ENCODE peak calls at places on chromosome 16, in five cellular contexts. A, T, W, B and D are unnamed samples.

GRCh38 chr16:73329363-73330306 is 281.7 kb upstream of the ZFHX3 start:
- DNase-seq in B (no peak), W (no peak), T (no peak), A (no peak), D (no peak)

GRCh38 chr16:21996923-21997692 is 3.8 kb downstream of the PDZD9 start:
- DNase-seq in W (no peak), B (no peak), A (no peak), T (no peak), D (no peak)

GRCh38 chr16:46621902-46622676 is 910 bp upstream of the SHCBP1 start:
- DNase-seq in W (no peak), T (no peak), A (no peak), B (no peak), D (no peak)

GRCh38 chr16:3189869-3190268 is 1.9 kb downstream of the OR1F1 start:
- DNase-seq in B (no peak), W (no peak), A (no peak), T (no peak), D (no peak)

GRCh38 chr16:66127459-66128362 is 238.8 kb upstream of the CDH5 start:
- DNase-seq in T (peak; percentile 17), B (no peak), A (no peak), W (no peak), D (no peak)

GRCh38 chr16:2591476-2592240 is 53.8 kb downstream of the PDPK1 start:
- DNase-seq in W (peak; percentile 32), B (no peak), T (no peak), A (no peak), D (no peak)

GRCh38 chr16:82664181-82664580 is 37.4 kb downstream of the CDH13 start:
- DNase-seq in W (no peak), B (no peak), A (no peak), T (no peak), D (no peak)

GRCh38 chr16:50274771-50275415 is 8.5 kb downstream of the ADCY7 start:
- DNase-seq in A (peak; percentile 64), T (no peak), W (no peak), B (no peak), D (no peak)

GRCh38 chr16:55154956-55155355 is 169.0 kb upstream of the IRX6 start:
- DNase-seq in W (no peak), B (no peak), A (no peak), T (no peak), D (no peak)

GRCh38 chr16:35210681-35211433 is 1751.4 kb downstream of the TP53TG3F start:
- DNase-seq in A (no peak), T (no peak), B (no peak), W (no peak), D (no peak)

GRCh38 chr16:51267676-51268075 is 116.6 kb upstream of the SALL1 start:
- DNase-seq in A (no peak), T (no peak), W (no peak), B (no peak), D (no peak)

GRCh38 chr16:27632267-27632666 is 82.3 kb downstream of the KATNIP start:
- DNase-seq in T (no peak), W (no peak), A (no peak), B (no peak), D (no peak)

GRCh38 chr16:74862743-74863244 is 88.2 kb upstream of the FA2H start:
- DNase-seq in B (no peak), T (no peak), A (no peak), W (no peak), D (peak; percentile 26)

GRCh38 chr16:11890231-11890630 is 25.5 kb downstream of the GSPT1 start:
- DNase-seq in T (no peak), A (no peak), W (no peak), B (no peak), D (no peak)

GRCh38 chr16:22948603-22949368 is 134.8 kb downstream of the HS3ST2 start:
- DNase-seq in A (peak; percentile 79), T (peak; percentile 68), W (peak; percentile 56), B (no peak), D (peak; percentile 81)

GRCh38 chr16:86346034-86346433 is 164.3 kb upstream of the FOXF1 start:
- DNase-seq in A (no peak), W (no peak), B (no peak), T (no peak), D (no peak)

GRCh38 chr16:52837251-52837650 is 215.4 kb downstream of the CHD9NB start:
- DNase-seq in B (no peak), T (no peak), W (no peak), A (no peak), D (no peak)

GRCh38 chr16:4980691-4981090 is 22.6 kb downstream of the SEC14L5 start:
- DNase-seq in T (no peak), W (peak; percentile 24), B (no peak), A (no peak), D (no peak)

GRCh38 chr16:52677487-52677886 is 130.5 kb upstream of the TOX3 start:
- DNase-seq in W (peak; percentile 53), T (no peak), B (no peak), A (no peak), D (no peak)

GRCh38 chr16:61617214-61617783 is 418.9 kb downstream of the CDH8 start:
- DNase-seq in W (no peak), A (no peak), B (no peak), T (no peak), D (no peak)

GRCh38 chr16:81384006-81384405 is 60.6 kb upstream of the CMIP start:
- DNase-seq in B (no peak), W (no peak), T (no peak), A (no peak), D (no peak)

GRCh38 chr16:57341441-57342303 is 16.9 kb upstream of the CCL22 start:
- DNase-seq in A (no peak), W (no peak), B (no peak), T (no peak), D (no peak)

GRCh38 chr16:88316151-88316550 is 66.6 kb upstream of the ZNF469 start:
- DNase-seq in T (no peak), A (no peak), W (no peak), B (no peak), D (no peak)

GRCh38 chr16:66426112-66427035 is 721 bp upstream of the BEAN1 start:
- DNase-seq in B (no peak), A (peak; percentile 62), T (no peak), W (no peak), D (no peak)

DNA sequence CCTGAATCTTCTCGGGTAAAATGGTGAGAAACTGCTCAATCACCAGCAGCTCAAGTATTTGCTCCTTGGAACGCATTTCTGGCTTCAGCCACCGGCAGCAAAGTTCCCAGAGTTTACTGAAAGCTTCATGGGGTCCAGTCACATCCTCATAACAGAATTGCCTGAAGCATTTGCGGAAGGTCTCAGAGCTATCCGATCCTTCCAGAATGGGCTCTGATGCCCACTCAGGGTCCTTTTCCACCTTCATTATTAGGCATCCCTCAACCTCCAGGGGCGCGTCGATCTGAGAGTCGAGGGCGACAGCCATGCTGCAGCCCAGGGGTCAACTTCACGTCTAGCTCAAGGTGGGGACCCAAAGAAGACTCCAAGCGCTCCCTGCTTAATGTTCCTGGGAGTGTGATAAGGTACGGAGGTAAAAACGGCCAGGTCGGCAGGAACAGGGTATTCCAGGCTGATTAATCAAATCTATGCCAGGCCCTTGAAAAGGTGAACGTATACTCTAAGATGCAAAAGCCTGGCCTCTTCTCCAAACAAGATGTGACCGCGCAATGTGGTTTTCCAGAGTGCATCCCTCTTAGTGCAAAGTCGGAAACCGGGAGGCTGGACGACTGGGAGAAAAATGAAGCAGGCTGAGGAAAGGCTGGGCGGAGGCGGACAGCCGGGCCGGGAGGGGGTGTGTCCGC is 683 bp downstream of the ZKSCAN2 start:
- DNase-seq in W (peak; percentile 47), A (no peak), T (peak; percentile 6), B (no peak), D (peak; percentile 32)
- TF ChIP-seq CTCF in W (no peak), A (no peak), T (no peak), B (no peak), D (no peak)

GRCh38 chr16:13402601-13403000 is 501.2 kb downstream of the SHISA9 start:
- DNase-seq in T (no peak), B (no peak), A (no peak), W (no peak), D (no peak)
- TF ChIP-seq CTCF in T (no peak), B (no peak), A (no peak), W (no peak), D (no peak)

GRCh38 chr16:30185683-30186421 is 2.5 kb downstream of the CORO1A start:
- DNase-seq in W (peak; percentile 84), A (peak; percentile 70), T (peak; percentile 29), B (peak; percentile 78), D (peak; percentile 95)
- TF ChIP-seq CTCF in W (no peak), A (no peak), T (no peak), B (no peak), D (no peak)

GRCh38 chr16:7501868-7502267 is 169.2 kb downstream of the RBFOX1 start:
- DNase-seq in W (no peak), T (no peak), A (no peak), B (no peak), D (no peak)
- TF ChIP-seq CTCF in W (no peak), T (no peak), A (no peak), B (no peak), D (no peak)